ENCODE peak calls at places on chromosomes 4 and X, in seven cellular contexts. C is AG10803, S is AG04450, K is progenitor cell of endocrine pancreas, E is IMR-90, L is cardiac muscle cell, H is H9. M is an unnamed sample.
A peak's percentile ranks its signal among the peaks of the same experiment; 100 is the strongest.

GRCh38 chrX:153606503-153606902 is 7.6 kb upstream of the CCNQ start:
- DNase-seq in K (no peak), C (no peak), H (no peak), L (no peak), E (no peak), S (no peak), M (no peak)

GRCh38 chr4:68369474-68369805 is 19.6 kb upstream of the YTHDC1 start:
- DNase-seq in L (no peak), K (no peak), C (peak; percentile 91), H (no peak), E (no peak), S (no peak), M (no peak)

GRCh38 chrX:49165901-49166881 is 3.6 kb downstream of the MAGIX start:
- DNase-seq in E (peak; percentile 61), C (peak; percentile 62), S (no peak), L (peak; percentile 84), K (peak; percentile 72), H (peak; percentile 94), M (peak; percentile 89)

GRCh38 chr4:155179216-155179615 is 29.2 kb upstream of the NPY2R start:
- DNase-seq in S (no peak), E (no peak), K (no peak), C (no peak), H (no peak), L (no peak), M (no peak)

GRCh38 chr4:89196745-89197144 is 85.4 kb downstream of the TIGD2 start:
- DNase-seq in S (no peak), E (no peak), C (peak; percentile 5), L (no peak), H (no peak), K (no peak), M (no peak)

GRCh38 chr4:167688660-167689142 is 403.6 kb upstream of the ANXA10 start:
- DNase-seq in S (no peak), E (no peak), C (no peak), H (no peak), K (no peak), L (no peak), M (no peak)

GRCh38 chr4:88938138-88938537 is 118.8 kb downstream of the FAM13A start:
- DNase-seq in C (peak; percentile 94), E (peak; percentile 96), L (no peak), H (no peak), K (no peak), S (peak; percentile 84), M (no peak)

GRCh38 chr4:108168672-108169562 is at the start of gene LEF1:
- DNase-seq in S (no peak), L (peak; percentile 90), C (peak; percentile 9), H (peak; percentile 74), E (peak; percentile 11), K (peak; percentile 44), M (peak; percentile 45)

GRCh38 chr4:148757171-148757570 is 315.0 kb upstream of the NR3C2 start:
- DNase-seq in L (no peak), C (no peak), E (peak; percentile 66), H (no peak), K (no peak), S (no peak), M (no peak)

GRCh38 chr4:154958621-154959358 is 177.7 kb downstream of the RBM46 start:
- DNase-seq in L (peak; percentile 13), H (no peak), K (no peak), E (no peak), C (no peak), S (no peak), M (no peak)

GRCh38 chrX:40012800-40013682 is 84.7 kb downstream of the BCOR start:
- DNase-seq in E (peak; percentile 35), L (peak; percentile 85), H (peak; percentile 64), C (peak; percentile 56), S (no peak), K (no peak), M (no peak)

GRCh38 chr4:64330143-64330542 is 79.1 kb downstream of the TECRL start:
- DNase-seq in E (no peak), K (no peak), L (no peak), H (no peak), C (no peak), S (no peak), M (no peak)

GRCh38 chrX:70592091-70592490 is 147.5 kb downstream of the DLG3 start:
- DNase-seq in L (no peak), H (no peak), S (peak; percentile 4), C (peak; percentile 47), K (no peak), E (peak; percentile 63), M (no peak)

GRCh38 chrX:17098516-17099247 is 152.2 kb downstream of the REPS2 start:
- DNase-seq in E (no peak), S (no peak), L (no peak), C (no peak), K (no peak), H (no peak), M (no peak)

GRCh38 chrX:109797311-109797975 is 64.4 kb upstream of the ACSL4 start:
- DNase-seq in C (peak; percentile 49), H (no peak), S (no peak), L (no peak), K (no peak), E (no peak), M (peak; percentile 5)

GRCh38 chr4:100306018-100306417 is 115.8 kb upstream of the DDIT4L start:
- DNase-seq in K (no peak), L (no peak), H (no peak), C (peak; percentile 53), S (no peak), E (peak; percentile 47), M (no peak)

GRCh38 chr4:10140866-10141759 is 24.5 kb upstream of the WDR1 start:
- DNase-seq in K (no peak), H (peak; percentile 80), E (no peak), C (no peak), S (no peak), L (no peak), M (no peak)

GRCh38 chr4:10139518-10139917 is 22.9 kb upstream of the WDR1 start:
- DNase-seq in H (no peak), S (no peak), L (no peak), C (no peak), E (no peak), K (no peak), M (no peak)

GRCh38 chr4:10144971-10145370 is 28.4 kb upstream of the WDR1 start:
- DNase-seq in L (no peak), C (no peak), H (no peak), S (no peak), E (no peak), K (no peak), M (no peak)

GRCh38 chr4:10143171-10143570 is 26.6 kb upstream of the WDR1 start:
- DNase-seq in H (no peak), S (no peak), K (no peak), C (no peak), L (no peak), E (no peak), M (no peak)

DNA sequence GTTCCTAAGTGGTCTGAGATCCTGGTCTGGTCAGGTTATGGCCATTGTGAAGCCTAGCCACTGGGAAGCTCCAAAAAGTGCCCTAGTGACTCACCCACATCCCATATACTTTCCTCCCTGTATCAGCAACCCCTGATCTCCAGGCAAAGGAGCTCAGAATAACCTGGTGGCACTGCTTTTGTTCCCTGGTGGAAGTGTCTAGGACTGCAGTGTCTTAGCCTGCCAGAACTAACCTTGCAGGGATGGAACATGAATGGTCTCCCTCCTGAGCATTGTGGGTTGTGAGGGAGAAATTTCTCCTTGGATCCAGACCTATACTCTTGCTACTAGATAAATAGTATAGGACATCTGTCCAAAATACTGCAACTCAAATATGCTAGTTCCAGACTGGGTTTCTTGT is 27.9 kb upstream of the WDR1 start:
- DNase-seq in E (no peak), S (no peak), L (no peak), C (no peak), K (no peak), H (no peak), M (no peak)
- TF ChIP-seq CTCF in E (no peak), S (no peak), L (no peak), C (no peak), K (no peak), H (no peak), M (no peak)

GRCh38 chrX:21711848-21712197 is 46.1 kb downstream of the SMPX start:
- DNase-seq in K (no peak), L (no peak), H (no peak), E (no peak), S (no peak), C (no peak), M (no peak)

GRCh38 chrX:21711126-21711847 is 46.6 kb downstream of the SMPX start:
- DNase-seq in S (no peak), L (peak; percentile 6), E (no peak), H (no peak), K (no peak), C (no peak), M (no peak)

GRCh38 chrX:21702725-21703228 is 44.6 kb upstream of the KLHL34 start:
- DNase-seq in H (no peak), E (no peak), C (no peak), K (no peak), L (no peak), S (no peak), M (no peak)

GRCh38 chrX:21705215-21705614 is 47.1 kb upstream of the KLHL34 start:
- DNase-seq in H (no peak), L (no peak), S (no peak), E (no peak), K (no peak), C (no peak), M (no peak)

GRCh38 chrX:21708116-21708515 is 49.8 kb downstream of the SMPX start:
- DNase-seq in H (no peak), S (no peak), K (no peak), E (no peak), L (peak; percentile 18), C (no peak), M (no peak)
- TF ChIP-seq CTCF in H (peak; percentile 70), S (peak; percentile 24), K (peak; percentile 14), E (peak; percentile 27), L (peak; percentile 15), C (peak; percentile 29), M (peak; percentile 46)

DNA sequence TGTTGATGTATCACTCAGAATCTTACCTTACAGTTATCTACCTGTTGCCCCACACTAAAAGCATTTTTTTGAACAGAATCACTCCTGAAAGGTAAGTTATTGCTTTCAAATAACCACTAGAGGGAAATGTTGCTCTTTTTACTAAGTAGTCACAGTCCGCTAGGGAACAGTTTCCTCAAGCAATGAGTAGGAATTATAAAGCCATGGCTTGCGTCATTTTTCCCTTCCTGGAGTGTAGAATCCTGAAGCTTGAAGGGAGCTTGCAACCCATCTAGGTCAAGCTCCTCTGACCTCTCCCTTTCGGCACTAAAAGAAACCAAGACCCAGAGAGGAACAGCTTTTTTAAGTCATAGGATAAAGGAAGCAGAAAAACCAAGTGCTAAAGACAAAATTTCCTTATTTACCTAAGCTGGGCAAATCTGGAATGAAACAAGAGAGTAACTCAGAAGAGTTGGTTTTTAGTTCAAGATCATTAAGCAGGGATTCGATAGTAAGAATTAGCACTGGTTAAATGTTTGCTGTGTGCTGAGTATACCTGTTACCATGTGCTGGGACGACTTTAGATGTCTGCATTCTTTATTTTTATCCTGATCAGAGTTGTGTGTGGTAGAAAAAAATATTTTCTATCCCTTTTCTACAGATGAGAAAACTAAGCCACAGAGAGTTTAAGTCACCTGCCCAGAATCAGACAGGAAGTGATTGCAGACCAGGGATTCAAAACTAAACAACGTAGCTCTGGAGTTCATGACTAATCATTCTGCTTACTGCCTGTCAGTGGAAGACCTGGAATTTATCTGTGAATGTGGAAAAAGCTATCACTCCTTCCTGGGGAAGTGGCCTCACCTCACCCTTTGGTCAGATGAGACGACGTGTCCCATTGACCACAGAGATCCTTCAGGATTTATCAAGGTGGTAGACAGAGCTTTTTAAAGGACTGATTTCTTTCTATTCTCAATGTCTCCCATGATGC is 631.5 kb downstream of the RAB28 start:
- DNase-seq in H (peak; percentile 48), L (peak; percentile 72), S (peak; percentile 13), C (peak; percentile 69), K (no peak), E (peak; percentile 52), M (no peak)
- TF ChIP-seq CTCF in H (peak; percentile 80), L (peak; percentile 54), S (peak; percentile 59), C (peak; percentile 66), K (peak; percentile 74), E (peak; percentile 49), M (peak; percentile 59)

GRCh38 chr4:117771647-117772337 is 262.5 kb upstream of the NDST3 start:
- DNase-seq in E (no peak), K (no peak), L (no peak), H (peak; percentile 47), S (no peak), C (no peak), M (no peak)
- TF ChIP-seq CTCF in E (no peak), K (peak; percentile 26), L (no peak), H (peak; percentile 61), S (peak; percentile 18), C (no peak), M (no peak)